ENCODE peak calls at places on chromosomes 2 and 18, in seven cellular contexts. W is stomach, O is PC-3, L is cardiac fibroblast, M is brain microvascular endothelial cell, H is upper lobe of right lung, Y is A549. C is an unnamed sample.

GRCh38 chr2:53509827-53510785 is 257.5 kb upstream of the CHAC2 start:
- DNase-seq in O (no peak), L (no peak), W (no peak), Y (no peak), M (no peak), H (no peak), C (no peak)

GRCh38 chr2:151063271-151063670 is 198.4 kb downstream of the RBM43 start:
- DNase-seq in H (no peak), L (peak; percentile 74), Y (no peak), W (no peak), O (no peak), M (peak; percentile 66), C (no peak)

GRCh38 chr2:215019085-215019484 is 119.3 kb downstream of the ABCA12 start:
- DNase-seq in M (no peak), W (no peak), L (no peak), H (no peak), Y (no peak), O (no peak), C (no peak)

GRCh38 chr2:227456772-227457171 is 15.2 kb upstream of the AGFG1 start:
- DNase-seq in Y (no peak), H (no peak), O (no peak), L (peak; percentile 31), M (peak; percentile 45), W (no peak), C (no peak)

GRCh38 chr2:227891673-227892072 is 20.2 kb downstream of the DAW1 start:
- DNase-seq in O (no peak), L (no peak), W (no peak), M (no peak), H (no peak), Y (no peak), C (no peak)

GRCh38 chr2:95539290-95539689 is 52.5 kb upstream of the TRIM43 start:
- DNase-seq in W (no peak), M (no peak), L (no peak), H (no peak), O (no peak), Y (no peak), C (no peak)

GRCh38 chr2:126749537-126749936 is 93.6 kb downstream of the GYPC start:
- DNase-seq in Y (no peak), M (no peak), L (peak; percentile 12), W (no peak), O (no peak), H (no peak), C (no peak)

GRCh38 chr2:239293450-239294430 is 107.1 kb downstream of the HDAC4 start:
- DNase-seq in W (no peak), Y (no peak), L (no peak), O (no peak), M (no peak), H (peak; percentile 57), C (peak; percentile 10)

GRCh38 chr2:112811841-112812306 is 24.7 kb downstream of the IL1B start:
- DNase-seq in O (peak; percentile 78), L (peak; percentile 90), M (peak; percentile 96), Y (no peak), W (no peak), H (no peak), C (no peak)

GRCh38 chr18:48184118-48184517 is 225.1 kb downstream of the ZBTB7C start:
- DNase-seq in M (no peak), Y (no peak), L (no peak), H (no peak), O (no peak), W (no peak), C (peak; percentile 27)

GRCh38 chr2:160377204-160377995 is 116.2 kb downstream of the RBMS1 start:
- DNase-seq in O (no peak), Y (no peak), M (no peak), H (no peak), L (peak; percentile 71), W (no peak), C (no peak)

GRCh38 chr2:159065313-159065712 is 96.9 kb downstream of the TANC1 start:
- DNase-seq in Y (no peak), O (no peak), W (no peak), M (no peak), L (peak; percentile 60), H (no peak), C (no peak)

GRCh38 chr18:74242451-74243096 is 49.2 kb downstream of the CYB5A start:
- DNase-seq in H (no peak), W (no peak), Y (no peak), M (no peak), L (peak; percentile 54), O (peak; percentile 26), C (no peak)

GRCh38 chr2:46711156-46711555 is 204.4 kb downstream of the MCFD2 start:
- DNase-seq in W (no peak), Y (no peak), L (no peak), O (no peak), M (no peak), H (no peak), C (no peak)

GRCh38 chr2:195026261-195026660 is 630.8 kb upstream of the SLC39A10 start:
- DNase-seq in L (no peak), M (peak; percentile 2), W (no peak), H (no peak), O (peak; percentile 55), Y (no peak), C (no peak)

GRCh38 chr2:43541165-43541564 is 54.7 kb downstream of the THADA start:
- DNase-seq in W (no peak), O (peak; percentile 48), L (no peak), H (no peak), M (no peak), Y (no peak), C (no peak)

GRCh38 chr2:8679827-8680731 is 1.8 kb upstream of the ID2 start:
- DNase-seq in M (no peak), H (peak; percentile 85), O (peak; percentile 33), Y (peak; percentile 91), W (peak; percentile 76), L (peak; percentile 59), C (no peak)

GRCh38 chr2:125581561-125581960 is 1074.4 kb upstream of the GYPC start:
- DNase-seq in L (no peak), M (no peak), W (no peak), H (no peak), Y (no peak), O (no peak), C (no peak)

GRCh38 chr2:78304678-78305077 is 720.8 kb upstream of the REG3G start:
- DNase-seq in L (no peak), W (no peak), H (no peak), Y (no peak), M (no peak), O (no peak), C (no peak)

GRCh38 chr2:78315368-78315767 is 710.1 kb upstream of the REG3G start:
- DNase-seq in H (no peak), M (no peak), W (no peak), Y (no peak), O (no peak), L (no peak), C (no peak)

DNA sequence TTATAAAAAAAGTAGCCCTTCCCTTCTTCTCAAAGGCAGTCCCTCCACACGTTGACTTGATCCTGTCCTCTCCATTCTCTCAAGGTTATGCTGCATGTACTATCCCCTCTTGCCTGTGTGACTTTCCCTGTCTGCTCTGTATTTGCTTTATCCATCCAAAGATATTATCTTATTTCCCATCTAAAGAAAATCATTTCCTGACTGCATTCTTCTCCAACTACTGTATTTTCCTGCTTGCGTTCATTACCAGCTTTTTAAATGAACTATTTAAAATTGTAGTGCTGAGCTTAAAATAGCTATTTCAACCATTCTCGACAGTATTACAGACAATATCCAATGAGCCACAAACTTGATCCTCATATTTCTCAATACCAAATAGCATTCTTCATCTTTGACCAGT is 716.0 kb upstream of the REG3G start:
- DNase-seq in L (no peak), H (no peak), Y (no peak), O (no peak), W (no peak), M (no peak), C (no peak)
- H3K4me3 ChIP-seq in L (no peak overlapping the region), H (no peak overlapping the region), Y (no peak overlapping the region), O (no peak overlapping the region), W (no peak overlapping the region), M (no peak overlapping the region), C (no peak overlapping the region)

GRCh38 chr2:178994264-178994663 is 55.7 kb downstream of the CCDC141 start:
- DNase-seq in O (no peak), Y (no peak), M (no peak), W (no peak), L (no peak), H (no peak), C (no peak)

GRCh38 chr2:178993788-178994187 is 56.1 kb downstream of the CCDC141 start:
- DNase-seq in M (no peak), Y (no peak), O (no peak), W (no peak), L (no peak), H (no peak), C (no peak)

DNA sequence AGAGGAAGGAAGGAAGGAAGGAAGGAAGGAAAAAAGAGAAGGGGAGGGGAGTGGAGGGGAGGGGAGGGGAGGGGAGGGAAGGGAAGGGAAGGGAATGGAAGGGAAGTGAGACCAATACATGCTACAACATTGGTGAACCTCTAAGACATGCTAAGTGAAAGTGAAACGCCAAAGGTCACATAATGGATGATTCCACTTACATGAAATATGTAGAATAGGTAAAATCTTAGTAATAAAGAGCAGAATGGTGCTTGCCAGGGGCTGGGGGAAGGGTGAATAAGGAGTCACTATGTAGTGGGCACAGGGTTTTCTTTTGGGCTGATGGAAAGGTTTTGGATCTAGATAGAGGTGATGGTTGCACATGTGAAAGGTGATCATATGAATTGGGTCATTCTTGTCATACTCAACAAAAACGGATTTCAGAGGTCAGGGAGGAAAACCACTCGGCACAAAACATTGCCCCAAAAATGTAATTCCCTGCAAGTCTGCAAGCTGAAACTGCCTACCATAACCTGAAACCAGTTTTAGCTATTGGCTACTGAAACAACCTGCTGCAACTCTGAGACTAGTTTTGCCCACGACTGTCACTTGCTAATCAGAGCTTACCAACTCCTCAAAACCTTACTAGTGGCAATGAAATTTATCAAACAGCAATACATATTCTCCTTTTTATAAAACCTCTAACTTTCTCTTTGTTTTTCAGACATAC is 59.2 kb downstream of the CCDC141 start:
- DNase-seq in M (no peak), L (no peak), Y (no peak), H (no peak), W (no peak), O (no peak), C (no peak)
- H3K4me3 ChIP-seq in M (no peak overlapping the region), L (no peak overlapping the region), Y (no peak overlapping the region), H (no peak overlapping the region), W (no peak overlapping the region), O (no peak overlapping the region), C (no peak overlapping the region)

GRCh38 chr18:45739268-45739667 is 15.3 kb downstream of the SLC14A1 start:
- DNase-seq in O (no peak), H (no peak), Y (no peak), W (no peak), L (no peak), M (no peak), C (no peak)
- H3K4me3 ChIP-seq in O (no peak overlapping the region), H (no peak overlapping the region), Y (no peak overlapping the region), W (no peak overlapping the region), L (no peak overlapping the region), M (no peak overlapping the region), C (no peak overlapping the region)

DNA sequence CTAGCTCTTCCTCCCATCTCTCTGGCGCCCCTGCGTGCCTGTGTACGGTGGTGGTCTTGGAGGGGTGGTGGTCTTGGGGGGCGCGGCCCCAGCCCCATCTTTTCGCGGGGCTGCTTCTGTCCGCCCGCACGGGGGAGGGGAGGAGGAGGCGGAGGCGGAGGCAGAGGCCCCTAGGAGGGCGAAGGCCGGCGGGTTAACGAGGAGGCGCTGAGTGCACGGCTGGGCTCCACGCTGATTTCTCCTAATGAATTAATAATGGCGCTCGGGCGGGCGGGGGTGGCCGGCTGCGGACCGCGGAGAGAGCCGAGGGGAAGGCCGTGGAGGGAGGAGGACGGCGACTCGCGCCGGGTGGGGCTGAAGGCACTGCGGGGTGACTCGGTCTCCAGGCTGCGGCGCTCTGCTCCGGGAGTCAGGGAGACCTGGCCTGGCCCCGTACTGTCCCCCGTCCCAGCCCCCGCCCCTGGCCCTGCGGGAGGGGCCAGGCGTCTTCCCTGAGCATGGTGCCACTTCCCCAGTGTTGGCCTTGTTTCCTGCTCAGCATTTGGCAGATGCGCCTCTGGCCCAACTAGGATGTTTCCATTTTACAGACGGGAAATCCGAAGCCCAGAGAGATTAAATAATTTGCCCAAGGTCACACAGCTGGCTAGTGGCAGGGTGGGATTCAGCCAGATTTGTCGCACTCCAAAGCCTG is 6.0 kb downstream of the GAREM2 start:
- DNase-seq in M (no peak), H (no peak), O (peak; percentile 17), L (peak; percentile 19), Y (no peak), W (peak; percentile 50), C (no peak)
- H3K4me3 ChIP-seq in M (peak overlapping the region; percentile 56), H (peak overlapping the region; percentile 61), O (peak overlapping the region; percentile 66), L (peak overlapping the region; percentile 59), Y (peak overlapping the region; percentile 44), W (peak overlapping the region; percentile 41), C (peak overlapping the region; percentile 18)

C was measured in tibial nerve.